ENCODE peak calls at places on chromosomes 12 and 14, in four cellular contexts. I is A549, B is GF-D8, M is HEK293T. T is an unnamed sample.
A peak's percentile ranks its signal among the peaks of the same experiment; 100 is the strongest.

GRCh38 chr14:54562334-54562733 is 4.6 kb upstream of the SAMD4A start:
- DNase-seq in I (no peak), B (no peak), M (no peak), T (no peak)

GRCh38 chr14:40240456-40240855 is 808.2 kb upstream of the FBXO33 start:
- DNase-seq in I (no peak), B (no peak), M (no peak), T (no peak)

GRCh38 chr14:89110110-89110509 is 285.7 kb downstream of the TTC8 start:
- DNase-seq in I (no peak), B (no peak), M (no peak), T (no peak)

GRCh38 chr14:99590746-99591555 is 13.1 kb downstream of the CCDC85C start:
- DNase-seq in I (no peak), B (no peak), M (no peak), T (no peak)

GRCh38 chr12:54225666-54226065 is 36.9 kb upstream of the SMUG1 start:
- DNase-seq in I (no peak), B (no peak), M (no peak), T (no peak)

GRCh38 chr14:72736791-72737559 is 156.9 kb downstream of the DPF3 start:
- DNase-seq in I (no peak), B (no peak), M (no peak), T (no peak)

GRCh38 chr14:45038865-45039264 is 45.1 kb upstream of the PRPF39 start:
- DNase-seq in I (no peak), B (no peak), M (no peak), T (no peak)

GRCh38 chr12:117367006-117367638 is 5.7 kb upstream of the NOS1 start:
- DNase-seq in I (peak; percentile 90), B (no peak), M (peak; percentile 81), T (peak; percentile 64)

T was measured in left cardiac atrium.